ENCODE peak calls at places on chromosomes 16 and 17, in four cellular contexts. D is PC-3, Q is GM23338, Y is astrocyte. P is an unnamed sample. For H3K4me1 and H4K20me1, the result is how much of the 10 kb centered on the place peaks cover.

GRCh38 chr16:28274676-28275075 is 17.6 kb upstream of the SBK1 start:
- DNase-seq in D (no peak), Q (no peak), Y (no peak), P (no peak)

GRCh38 chr17:17141860-17142552 is 64.1 kb downstream of the PLD6 start:
- DNase-seq in D (no peak), Q (peak), Y (no peak), P (peak)

GRCh38 chr17:47276444-47276843 is 22.8 kb downstream of the ITGB3 start:
- DNase-seq in D (no peak), Q (no peak), Y (no peak), P (no peak)

GRCh38 chr16:3945751-3946603 is 65.5 kb upstream of the CREBBP start:
- DNase-seq in D (peak), Q (peak), Y (peak), P (peak)

GRCh38 chr17:42107597-42108576 is 4.6 kb downstream of the DHX58 start:
- DNase-seq in D (no peak), Q (peak), Y (peak), P (peak)

GRCh38 chr16:64983983-64984382 is 137.9 kb downstream of the CDH11 start:
- DNase-seq in D (peak), Q (peak), Y (peak), P (peak)

GRCh38 chr17:32487460-32488176 is 825 bp downstream of the CDK5R1 start:
- DNase-seq in D (no peak), Q (peak), Y (peak), P (peak)

GRCh38 chr17:29665480-29665807 is 42.7 kb upstream of the CORO6 start:
- DNase-seq in D (no peak), Q (no peak), Y (no peak), P (no peak)

GRCh38 chr17:58368860-58369213 is 16.8 kb upstream of the SUPT4H1 start:
- DNase-seq in D (no peak), Q (no peak), Y (no peak), P (no peak)

GRCh38 chr17:9266031-9266680 is 244.8 kb downstream of the NTN1 start:
- DNase-seq in D (no peak), Q (no peak), Y (peak), P (no peak)

GRCh38 chr17:2050246-2050866 is 4.5 kb upstream of the HIC1 start:
- DNase-seq in D (peak), Q (peak), Y (no peak), P (peak)

GRCh38 chr17:47967607-47968252 is 3.2 kb upstream of the CDK5RAP3 start:
- DNase-seq in D (peak), Q (no peak), Y (peak), P (peak)

GRCh38 chr16:48366165-48367093 is 18.8 kb downstream of the SIAH1 start:
- DNase-seq in D (peak), Q (peak), Y (peak), P (peak)

GRCh38 chr16:9014389-9014788 is 50.7 kb upstream of the USP7 start:
- DNase-seq in D (no peak), Q (no peak), Y (no peak), P (no peak)

GRCh38 chr17:47738178-47738577 is 5.1 kb downstream of the TBX21 start:
- DNase-seq in D (no peak), Q (no peak), Y (no peak), P (no peak)

GRCh38 chr17:14058051-14058450 is 11.3 kb upstream of the COX10 start:
- DNase-seq in D (no peak), Q (no peak), Y (peak), P (no peak)

GRCh38 chr17:50529849-50530248 is 2.7 kb upstream of the EPN3 start:
- DNase-seq in D (no peak), Q (no peak), Y (no peak), P (peak)

GRCh38 chr16:17369441-17369951 is 101.3 kb downstream of the XYLT1 start:
- DNase-seq in D (no peak), Q (no peak), Y (no peak), P (no peak)

GRCh38 chr16:84883301-84883700 is 63.5 kb downstream of the CRISPLD2 start:
- DNase-seq in D (no peak), Q (no peak), Y (peak), P (peak)

GRCh38 chr16:14117051-14117450 is 45.9 kb downstream of the MRTFB start:
- DNase-seq in D (no peak), Q (no peak), Y (no peak), P (no peak)

GRCh38 chr16:85029413-85029794 is 1.8 kb downstream of the KIAA0513 start:
- DNase-seq in D (peak), Q (no peak), Y (peak), P (peak)

GRCh38 chr17:31631759-31632158 is 227.3 kb downstream of the COPRS start:
- DNase-seq in D (no peak), Q (no peak), Y (no peak), P (no peak)

GRCh38 chr17:9064311-9064834 is 43.1 kb downstream of the NTN1 start:
- DNase-seq in D (no peak), Q (no peak), Y (no peak), P (no peak)

GRCh38 chr17:75722542-75723095 is 1.4 kb downstream of the ITGB4 start:
- DNase-seq in D (no peak), Q (no peak), Y (no peak), P (no peak)

GRCh38 chr17:57548421-57549385 is 196.4 kb downstream of the CCDC182 start:
- DNase-seq in D (no peak), Q (no peak), Y (peak), P (no peak)

GRCh38 chr17:15966879-15967248 is 21.9 kb downstream of the ADORA2B start:
- DNase-seq in D (peak), Q (peak), Y (no peak), P (no peak)

GRCh38 chr16:57635266-57636097 is 7.1 kb downstream of the ADGRG1 start:
- DNase-seq in D (no peak), Q (no peak), Y (no peak), P (peak)

GRCh38 chr16:13335894-13336293 is 434.5 kb downstream of the SHISA9 start:
- DNase-seq in D (no peak), Q (no peak), Y (no peak), P (no peak)

GRCh38 chr17:18041776-18042175 is 2.6 kb downstream of the GID4 start:
- DNase-seq in D (peak), Q (no peak), Y (peak), P (peak)

GRCh38 chr16:14300631-14301149 is 229.6 kb downstream of the MRTFB start:
- DNase-seq in D (peak), Q (peak), Y (peak), P (peak)

GRCh38 chr17:17946104-17946503 is 26.1 kb downstream of the TOM1L2 start:
- DNase-seq in D (no peak), Q (no peak), Y (no peak), P (no peak)

GRCh38 chr16:50696126-50696525 is 2.7 kb downstream of the NOD2 start:
- DNase-seq in D (no peak), Q (no peak), Y (no peak), P (no peak)

GRCh38 chr17:9938764-9939163 is 33.7 kb upstream of the RCVRN start:
- DNase-seq in D (no peak), Q (no peak), Y (no peak), P (no peak)

DNA sequence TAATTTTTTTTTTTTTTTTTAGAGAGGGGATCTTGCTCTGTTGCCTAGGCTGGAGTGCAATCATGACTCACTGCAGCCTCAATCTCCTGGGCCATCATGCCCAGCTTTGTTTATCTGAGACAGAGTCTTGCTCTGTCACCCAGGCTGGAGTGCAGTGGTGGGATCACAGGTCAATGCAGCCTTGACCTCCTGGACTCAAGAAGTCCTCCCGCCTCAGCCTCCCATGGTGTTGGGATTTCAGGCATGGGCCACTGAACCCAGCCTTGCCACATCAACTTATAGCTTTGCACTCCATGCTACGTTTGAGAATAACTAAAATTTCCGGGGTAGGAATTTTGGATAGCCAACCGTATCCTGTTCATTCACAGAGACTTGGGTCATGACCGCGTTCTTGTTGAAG is 30.6 kb downstream of the RNF213 start:
- DNase-seq in D (no peak), Q (no peak), Y (no peak), P (no peak)
- H3K4me1 ChIP-seq in D (under half), Q (under half), Y (under half), P (under half)

GRCh38 chr16:67445126-67445426 is 14.2 kb downstream of the HSD11B2 start:
- DNase-seq in D (no peak), Q (no peak), Y (no peak), P (no peak)

GRCh38 chr16:67446968-67447507 is 16.1 kb downstream of the HSD11B2 start:
- DNase-seq in D (no peak), Q (no peak), Y (no peak), P (peak)

GRCh38 chr16:67444259-67445125 is 13.6 kb downstream of the HSD11B2 start:
- DNase-seq in D (no peak), Q (peak), Y (no peak), P (peak)

GRCh38 chr16:67445913-67446907 is 15.3 kb downstream of the HSD11B2 start:
- DNase-seq in D (no peak), Q (no peak), Y (no peak), P (peak)

DNA sequence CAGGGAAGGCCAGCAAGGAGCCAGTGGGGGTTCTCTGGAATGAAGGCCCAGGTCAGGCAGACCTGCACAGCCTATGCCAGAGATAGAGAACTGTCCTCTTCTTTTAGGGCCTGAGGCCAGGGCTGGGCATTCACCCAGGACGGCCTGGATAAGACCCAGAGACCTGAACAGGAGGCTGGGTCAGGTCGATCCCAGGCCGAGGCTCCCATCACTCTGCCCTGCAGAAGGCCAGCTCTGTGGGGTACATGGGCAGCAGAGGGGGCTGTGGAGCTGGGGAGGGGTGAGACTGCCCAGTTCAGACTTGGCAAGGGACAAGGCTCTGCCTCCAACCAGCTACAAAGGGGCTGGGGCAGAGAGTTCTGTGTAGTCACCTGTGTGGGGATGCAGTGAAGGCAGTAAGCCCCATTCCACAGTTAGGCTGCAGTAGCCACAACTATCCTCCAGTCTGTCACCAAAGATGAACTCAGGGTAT is 14.6 kb downstream of the HSD11B2 start:
- DNase-seq in D (no peak), Q (no peak), Y (no peak), P (peak)
- H4K20me1 ChIP-seq in D (under half), Q (under half), Y (half or more), P (half or more)

DNA sequence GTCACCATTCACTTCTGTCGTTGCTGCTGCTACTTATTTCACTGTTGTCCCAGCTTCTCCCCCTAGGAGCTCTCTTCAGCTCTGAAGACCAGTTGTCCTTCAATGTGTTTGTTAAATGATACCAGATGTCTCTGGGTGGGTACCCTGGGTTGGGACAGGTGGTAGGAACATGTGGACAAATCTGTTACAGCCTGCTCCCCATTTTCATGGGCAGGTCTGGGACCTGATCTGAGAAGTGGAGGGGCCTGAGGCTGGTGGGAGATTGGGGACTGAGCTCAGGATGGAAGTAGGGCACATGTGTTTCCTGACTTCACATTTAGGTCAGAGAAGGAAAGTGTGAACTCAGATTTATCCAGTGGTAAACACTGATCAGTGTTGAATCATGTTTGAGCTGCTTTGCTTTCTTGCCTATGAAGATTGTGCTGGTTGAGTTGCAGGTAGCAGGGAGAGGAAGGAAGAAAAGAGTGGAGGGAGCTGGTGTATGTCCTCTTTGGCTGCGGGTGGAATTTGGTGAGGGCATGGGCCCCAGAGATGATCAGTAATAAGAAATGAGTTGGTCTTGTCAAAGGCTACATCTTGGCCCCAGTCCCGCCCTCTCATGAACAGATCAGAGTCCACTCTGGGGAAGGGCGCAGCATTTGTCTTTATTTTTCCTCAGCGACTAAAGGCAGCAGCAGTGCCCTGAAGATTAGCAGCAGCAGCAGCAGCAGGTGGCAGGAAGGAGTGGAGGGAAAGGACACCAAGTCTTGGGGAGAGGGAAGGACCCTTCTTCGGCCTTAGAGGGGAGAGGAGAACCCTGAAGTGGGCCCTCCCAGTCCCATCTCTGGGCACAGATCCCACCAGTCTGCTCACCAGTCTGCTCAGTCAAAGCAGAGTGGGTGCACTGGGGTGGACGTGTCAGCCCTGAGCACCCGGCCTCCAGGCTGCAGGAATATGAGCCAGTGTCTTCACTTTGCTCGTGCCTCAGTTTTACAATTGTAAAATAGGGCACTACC is 6.1 kb upstream of the EFTUD2 start:
- DNase-seq in D (no peak), Q (no peak), Y (no peak), P (peak)
- TF ChIP-seq CTCF in D (no peak), Q (no peak), Y (no peak), P (no peak)

GRCh38 chr17:74202879-74203432 is 522 bp upstream of the RPL38 start:
- DNase-seq in D (peak), Q (no peak), Y (no peak), P (peak)
- H3K4me1 ChIP-seq in D (under half), Q (under half), Y (under half), P (under half)

GRCh38 chr17:49054342-49055092 is 57.3 kb downstream of the IGF2BP1 start:
- DNase-seq in D (no peak), Q (no peak), Y (no peak), P (no peak)
- H4K20me1 ChIP-seq in D (under half), Q (under half), Y (under half), P (under half)

DNA sequence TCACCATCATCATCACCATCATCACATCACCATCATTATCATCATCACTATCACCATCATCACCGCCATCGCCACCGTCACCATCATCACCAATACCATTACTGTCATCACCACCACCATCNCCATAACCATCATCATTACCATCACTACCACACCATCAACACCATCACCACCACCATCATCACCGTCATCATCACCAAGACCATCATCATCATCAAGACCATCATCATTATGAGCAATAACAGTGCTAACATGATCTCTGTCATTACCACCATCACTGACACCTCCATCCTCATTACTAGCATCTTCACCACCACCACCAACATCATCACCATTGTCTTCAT is 16.1 kb upstream of the ZNF469 start:
- DNase-seq in D (no peak), Q (no peak), Y (no peak), P (no peak)
- TF ChIP-seq CTCF in D (no peak), Q (no peak), Y (no peak), P (no peak)

DNA sequence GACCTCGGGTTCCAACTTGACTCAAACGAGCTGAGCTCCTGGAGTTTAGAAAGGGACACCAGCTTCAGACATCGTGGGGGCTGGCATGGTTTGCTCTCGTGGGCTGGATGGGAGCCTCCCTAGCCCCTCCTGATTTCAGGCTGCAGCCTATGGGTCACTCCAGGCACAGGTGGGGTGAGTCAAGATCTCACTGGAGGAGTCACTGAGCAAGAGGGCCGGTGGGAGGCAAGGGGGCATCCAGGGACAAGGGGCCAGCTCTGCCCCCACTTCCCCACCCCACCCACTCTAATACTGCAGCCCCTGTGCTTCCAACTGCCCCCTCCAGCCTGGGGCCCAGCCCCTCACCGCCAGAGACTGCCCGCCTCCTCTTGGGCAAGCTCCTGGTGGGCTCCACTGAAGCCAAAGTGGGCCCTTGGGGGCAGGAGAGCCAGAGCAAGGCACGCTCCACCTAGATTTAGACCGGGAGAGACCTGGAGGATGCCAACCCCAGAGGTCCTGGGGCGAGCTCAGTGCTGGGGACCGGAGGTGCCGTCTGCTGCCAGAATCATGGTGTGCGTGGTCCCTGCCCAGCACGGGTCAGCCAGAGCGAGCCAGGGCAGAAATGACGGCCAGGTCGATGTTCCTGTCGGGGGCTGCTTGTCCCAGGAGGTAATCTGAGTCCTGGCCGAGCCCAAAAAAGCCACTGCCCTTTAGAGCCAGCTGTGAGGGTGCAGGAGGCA is 6.4 kb downstream of the SLC16A3 start:
- DNase-seq in D (no peak), Q (no peak), Y (no peak), P (no peak)
- H3K4me1 ChIP-seq in D (half or more), Q (under half), Y (half or more), P (under half)

GRCh38 chr17:69801368-69801767 is 273.7 kb upstream of the KCNJ16 start:
- DNase-seq in D (no peak), Q (no peak), Y (no peak), P (no peak)

GRCh38 chr17:69800870-69801269 is 274.2 kb upstream of the KCNJ16 start:
- DNase-seq in D (no peak), Q (no peak), Y (no peak), P (no peak)

GRCh38 chr17:69802045-69802740 is 272.8 kb upstream of the KCNJ16 start:
- DNase-seq in D (no peak), Q (no peak), Y (no peak), P (no peak)
- H4K20me1 ChIP-seq in D (under half), Q (under half), Y (under half), P (under half)

GRCh38 chr17:63621684-63622570 is at the start of gene MAP3K3:
- DNase-seq in D (peak), Q (peak), Y (peak), P (peak)
- TF ChIP-seq CTCF in D (no peak), Q (no peak), Y (no peak), P (no peak)

GRCh38 chr17:40346768-40347154 is 17.8 kb downstream of the GJD3 start:
- DNase-seq in D (no peak), Q (no peak), Y (no peak), P (peak)
- H3K4me1 ChIP-seq in D (under half), Q (half or more), Y (half or more), P (half or more)